ENCODE peak calls at places on chromosomes 6 and 20, in nine cellular contexts. One of them, this sample, is unnamed. For H3K27me3, the result is how much of the 10 kb centered on the place peaks cover.

GRCh38 chr6:16239798-16240123 is 1.4 kb downstream of the GMPR start:
- DNase-seq in CD8-positive, alpha-beta T cell: no peak
- DNase-seq in IMR-90: peak
- DNase-seq in cardiac muscle cell: no peak
- DNase-seq in uterus: no peak
- DNase-seq in SK-N-SH: no peak
- DNase-seq in hepatocyte: no peak
- DNase-seq in ovary: no peak
- DNase-seq in brain microvascular endothelial cell: no peak
- DNase-seq in this sample: no peak

GRCh38 chr6:161242779-161243693 is 30.8 kb downstream of the AGPAT4 start:
- DNase-seq in ovary: no peak
- DNase-seq in hepatocyte: no peak
- DNase-seq in cardiac muscle cell: peak
- DNase-seq in brain microvascular endothelial cell: no peak
- DNase-seq in CD8-positive, alpha-beta T cell: peak
- DNase-seq in IMR-90: peak
- DNase-seq in SK-N-SH: no peak
- DNase-seq in uterus: no peak
- DNase-seq in this sample: no peak

GRCh38 chr6:106046116-106046853 is 39.9 kb upstream of the PRDM1 start:
- DNase-seq in hepatocyte: peak
- DNase-seq in ovary: no peak
- DNase-seq in cardiac muscle cell: no peak
- DNase-seq in IMR-90: no peak
- DNase-seq in brain microvascular endothelial cell: no peak
- DNase-seq in SK-N-SH: no peak
- DNase-seq in CD8-positive, alpha-beta T cell: no peak
- DNase-seq in uterus: no peak
- DNase-seq in this sample: no peak

GRCh38 chr20:10565191-10565921 is 108.4 kb downstream of the JAG1 start:
- DNase-seq in hepatocyte: peak
- DNase-seq in ovary: no peak
- DNase-seq in cardiac muscle cell: peak
- DNase-seq in brain microvascular endothelial cell: peak
- DNase-seq in SK-N-SH: no peak
- DNase-seq in uterus: peak
- DNase-seq in CD8-positive, alpha-beta T cell: no peak
- DNase-seq in IMR-90: peak
- DNase-seq in this sample: no peak

GRCh38 chr20:25584905-25585704 is at the start of gene NINL:
- DNase-seq in IMR-90: peak
- DNase-seq in hepatocyte: peak
- DNase-seq in ovary: peak
- DNase-seq in brain microvascular endothelial cell: no peak
- DNase-seq in CD8-positive, alpha-beta T cell: peak
- DNase-seq in SK-N-SH: peak
- DNase-seq in uterus: peak
- DNase-seq in cardiac muscle cell: peak
- DNase-seq in this sample: peak

GRCh38 chr6:35024601-35025054 is 116.5 kb downstream of the TCP11 start:
- DNase-seq in CD8-positive, alpha-beta T cell: no peak
- DNase-seq in cardiac muscle cell: peak
- DNase-seq in uterus: no peak
- DNase-seq in SK-N-SH: peak
- DNase-seq in brain microvascular endothelial cell: peak
- DNase-seq in hepatocyte: peak
- DNase-seq in ovary: no peak
- DNase-seq in IMR-90: peak
- DNase-seq in this sample: peak

GRCh38 chr20:54981181-54981580 is 505.8 kb downstream of the DOK5 start:
- DNase-seq in CD8-positive, alpha-beta T cell: no peak
- DNase-seq in SK-N-SH: no peak
- DNase-seq in cardiac muscle cell: no peak
- DNase-seq in brain microvascular endothelial cell: no peak
- DNase-seq in hepatocyte: no peak
- DNase-seq in ovary: no peak
- DNase-seq in uterus: no peak
- DNase-seq in IMR-90: no peak
- DNase-seq in this sample: no peak

GRCh38 chr20:21453676-21454075 is 56.4 kb upstream of the NKX2-4 start:
- DNase-seq in ovary: no peak
- DNase-seq in uterus: no peak
- DNase-seq in hepatocyte: no peak
- DNase-seq in cardiac muscle cell: no peak
- DNase-seq in CD8-positive, alpha-beta T cell: no peak
- DNase-seq in brain microvascular endothelial cell: no peak
- DNase-seq in SK-N-SH: no peak
- DNase-seq in IMR-90: no peak
- DNase-seq in this sample: peak

GRCh38 chr6:166553563-166554271 is 32.8 kb downstream of the RAMACL start:
- DNase-seq in CD8-positive, alpha-beta T cell: no peak
- DNase-seq in IMR-90: peak
- DNase-seq in hepatocyte: no peak
- DNase-seq in SK-N-SH: no peak
- DNase-seq in cardiac muscle cell: peak
- DNase-seq in uterus: peak
- DNase-seq in ovary: no peak
- DNase-seq in brain microvascular endothelial cell: peak
- DNase-seq in this sample: peak

GRCh38 chr20:63377256-63378114 is 16.3 kb upstream of the CHRNA4 start:
- DNase-seq in IMR-90: no peak
- DNase-seq in uterus: no peak
- DNase-seq in CD8-positive, alpha-beta T cell: peak
- DNase-seq in SK-N-SH: no peak
- DNase-seq in ovary: no peak
- DNase-seq in brain microvascular endothelial cell: no peak
- DNase-seq in hepatocyte: peak
- DNase-seq in cardiac muscle cell: no peak
- DNase-seq in this sample: no peak

GRCh38 chr6:122702846-122703245 is 76.7 kb upstream of the FABP7 start:
- DNase-seq in SK-N-SH: no peak
- DNase-seq in CD8-positive, alpha-beta T cell: no peak
- DNase-seq in brain microvascular endothelial cell: no peak
- DNase-seq in cardiac muscle cell: no peak
- DNase-seq in hepatocyte: no peak
- DNase-seq in ovary: no peak
- DNase-seq in uterus: no peak
- DNase-seq in IMR-90: no peak
- DNase-seq in this sample: no peak

GRCh38 chr20:36004045-36004444 is 35.7 kb downstream of the CNBD2 start:
- DNase-seq in CD8-positive, alpha-beta T cell: no peak
- DNase-seq in ovary: no peak
- DNase-seq in brain microvascular endothelial cell: no peak
- DNase-seq in IMR-90: no peak
- DNase-seq in cardiac muscle cell: peak
- DNase-seq in SK-N-SH: no peak
- DNase-seq in uterus: no peak
- DNase-seq in hepatocyte: no peak
- DNase-seq in this sample: peak

GRCh38 chr6:131687022-131687421 is 14.2 kb downstream of the OR2A4 start:
- DNase-seq in hepatocyte: no peak
- DNase-seq in SK-N-SH: no peak
- DNase-seq in uterus: no peak
- DNase-seq in ovary: no peak
- DNase-seq in cardiac muscle cell: no peak
- DNase-seq in CD8-positive, alpha-beta T cell: no peak
- DNase-seq in brain microvascular endothelial cell: no peak
- DNase-seq in IMR-90: peak
- DNase-seq in this sample: no peak

DNA sequence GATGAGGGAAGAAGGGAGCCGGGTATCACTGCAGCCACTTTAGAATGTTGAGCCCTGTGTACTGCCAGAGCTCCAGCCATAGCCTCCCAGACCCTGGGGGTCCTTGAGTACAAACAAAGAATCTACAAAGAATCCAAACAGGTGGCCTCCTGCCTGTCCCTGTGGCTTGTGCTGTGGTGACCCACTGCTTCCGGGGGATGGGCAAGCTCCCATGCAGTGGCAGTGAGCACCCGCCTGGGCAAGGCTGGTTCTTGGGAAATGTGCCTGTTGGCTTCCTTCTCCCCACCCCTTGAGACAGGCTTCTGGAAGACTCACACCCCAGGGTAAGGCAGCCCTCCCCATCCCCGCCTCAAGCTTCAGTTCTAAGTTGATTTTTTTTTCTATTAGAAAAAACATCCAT is 13.9 kb downstream of the SIRPA start:
- DNase-seq in hepatocyte: no peak
- DNase-seq in CD8-positive, alpha-beta T cell: no peak
- DNase-seq in SK-N-SH: no peak
- DNase-seq in brain microvascular endothelial cell: no peak
- DNase-seq in ovary: no peak
- DNase-seq in IMR-90: no peak
- DNase-seq in cardiac muscle cell: no peak
- DNase-seq in uterus: no peak
- DNase-seq in this sample: no peak
- H3K27ac ChIP-seq in hepatocyte: no peak
- H3K27ac ChIP-seq in CD8-positive, alpha-beta T cell: no peak
- H3K27ac ChIP-seq in SK-N-SH: no peak
- H3K27ac ChIP-seq in brain microvascular endothelial cell: no peak
- H3K27ac ChIP-seq in ovary: no peak
- H3K27ac ChIP-seq in IMR-90: no peak
- H3K27ac ChIP-seq in cardiac muscle cell: no peak
- H3K27ac ChIP-seq in uterus: no peak
- H3K27ac ChIP-seq in this sample: no peak

GRCh38 chr6:12482386-12482785 is 192.2 kb downstream of the EDN1 start:
- DNase-seq in brain microvascular endothelial cell: no peak
- DNase-seq in CD8-positive, alpha-beta T cell: no peak
- DNase-seq in IMR-90: no peak
- DNase-seq in cardiac muscle cell: no peak
- DNase-seq in hepatocyte: peak
- DNase-seq in uterus: no peak
- DNase-seq in ovary: no peak
- DNase-seq in SK-N-SH: no peak
- DNase-seq in this sample: no peak
- TF ChIP-seq CTCF in brain microvascular endothelial cell: peak
- TF ChIP-seq CTCF in CD8-positive, alpha-beta T cell: no peak
- TF ChIP-seq CTCF in IMR-90: peak
- TF ChIP-seq CTCF in cardiac muscle cell: peak
- TF ChIP-seq CTCF in hepatocyte: no peak
- TF ChIP-seq CTCF in uterus: no peak
- TF ChIP-seq CTCF in ovary: no peak
- TF ChIP-seq CTCF in SK-N-SH: peak
- TF ChIP-seq CTCF in this sample: peak

DNA sequence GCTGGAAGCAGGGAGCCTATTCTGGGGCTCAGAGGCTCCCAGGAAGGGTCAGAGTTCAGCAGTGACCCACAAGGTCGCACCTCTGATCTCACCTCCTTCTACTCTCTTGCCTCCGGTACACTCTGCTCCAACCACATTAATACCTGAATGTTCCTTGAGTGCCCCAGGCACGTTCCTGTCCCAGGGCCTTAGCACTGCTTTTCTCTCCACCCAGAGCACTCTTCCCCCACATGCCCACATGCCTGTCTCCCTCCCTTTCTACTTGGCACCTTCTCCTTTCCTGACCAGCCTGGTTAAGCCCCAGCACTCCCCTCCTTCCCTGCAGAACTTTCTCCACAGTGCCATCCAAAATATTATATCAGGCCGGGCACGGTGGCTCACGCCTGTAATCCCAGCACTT is 13.4 kb downstream of the KCNB1 start:
- DNase-seq in IMR-90: no peak
- DNase-seq in cardiac muscle cell: no peak
- DNase-seq in brain microvascular endothelial cell: no peak
- DNase-seq in CD8-positive, alpha-beta T cell: no peak
- DNase-seq in uterus: no peak
- DNase-seq in hepatocyte: no peak
- DNase-seq in SK-N-SH: no peak
- DNase-seq in ovary: no peak
- DNase-seq in this sample: no peak
- H3K27me3 ChIP-seq in IMR-90: under half
- H3K27me3 ChIP-seq in cardiac muscle cell: under half
- H3K27me3 ChIP-seq in brain microvascular endothelial cell: under half
- H3K27me3 ChIP-seq in CD8-positive, alpha-beta T cell: under half
- H3K27me3 ChIP-seq in uterus: under half
- H3K27me3 ChIP-seq in hepatocyte: under half
- H3K27me3 ChIP-seq in SK-N-SH: under half
- H3K27me3 ChIP-seq in ovary: under half
- H3K27me3 ChIP-seq in this sample: under half

GRCh38 chr20:58988565-58988882 is 7.5 kb downstream of the NELFCD start:
- DNase-seq in hepatocyte: no peak
- DNase-seq in uterus: no peak
- DNase-seq in SK-N-SH: no peak
- DNase-seq in CD8-positive, alpha-beta T cell: no peak
- DNase-seq in IMR-90: no peak
- DNase-seq in cardiac muscle cell: no peak
- DNase-seq in ovary: no peak
- DNase-seq in brain microvascular endothelial cell: no peak
- DNase-seq in this sample: no peak

GRCh38 chr20:58989196-58989595 is 8.1 kb downstream of the NELFCD start:
- DNase-seq in IMR-90: no peak
- DNase-seq in ovary: no peak
- DNase-seq in uterus: no peak
- DNase-seq in cardiac muscle cell: no peak
- DNase-seq in CD8-positive, alpha-beta T cell: no peak
- DNase-seq in brain microvascular endothelial cell: no peak
- DNase-seq in SK-N-SH: no peak
- DNase-seq in hepatocyte: no peak
- DNase-seq in this sample: no peak

GRCh38 chr20:58991720-58992119 is 10.7 kb downstream of the NELFCD start:
- DNase-seq in SK-N-SH: no peak
- DNase-seq in hepatocyte: no peak
- DNase-seq in ovary: no peak
- DNase-seq in brain microvascular endothelial cell: no peak
- DNase-seq in uterus: no peak
- DNase-seq in cardiac muscle cell: peak
- DNase-seq in IMR-90: peak
- DNase-seq in CD8-positive, alpha-beta T cell: no peak
- DNase-seq in this sample: no peak

GRCh38 chr20:58992911-58993310 is 11.9 kb downstream of the NELFCD start:
- DNase-seq in cardiac muscle cell: no peak
- DNase-seq in SK-N-SH: no peak
- DNase-seq in brain microvascular endothelial cell: no peak
- DNase-seq in ovary: no peak
- DNase-seq in uterus: no peak
- DNase-seq in hepatocyte: no peak
- DNase-seq in IMR-90: no peak
- DNase-seq in CD8-positive, alpha-beta T cell: no peak
- DNase-seq in this sample: no peak

GRCh38 chr20:58990651-58991445 is 9.8 kb downstream of the NELFCD start:
- DNase-seq in uterus: peak
- DNase-seq in SK-N-SH: no peak
- DNase-seq in IMR-90: no peak
- DNase-seq in brain microvascular endothelial cell: no peak
- DNase-seq in cardiac muscle cell: no peak
- DNase-seq in ovary: no peak
- DNase-seq in CD8-positive, alpha-beta T cell: no peak
- DNase-seq in hepatocyte: no peak
- DNase-seq in this sample: no peak
- H3K27ac ChIP-seq in uterus: no peak
- H3K27ac ChIP-seq in SK-N-SH: no peak
- H3K27ac ChIP-seq in IMR-90: no peak
- H3K27ac ChIP-seq in brain microvascular endothelial cell: no peak
- H3K27ac ChIP-seq in cardiac muscle cell: no peak
- H3K27ac ChIP-seq in ovary: no peak
- H3K27ac ChIP-seq in CD8-positive, alpha-beta T cell: no peak
- H3K27ac ChIP-seq in hepatocyte: no peak
- H3K27ac ChIP-seq in this sample: no peak

GRCh38 chr6:51934098-51934497 is 153.3 kb downstream of the PKHD1 start:
- DNase-seq in IMR-90: no peak
- DNase-seq in hepatocyte: no peak
- DNase-seq in brain microvascular endothelial cell: no peak
- DNase-seq in SK-N-SH: peak
- DNase-seq in CD8-positive, alpha-beta T cell: no peak
- DNase-seq in uterus: no peak
- DNase-seq in cardiac muscle cell: no peak
- DNase-seq in ovary: no peak
- DNase-seq in this sample: no peak
- TF ChIP-seq CTCF in IMR-90: peak
- TF ChIP-seq CTCF in hepatocyte: no peak
- TF ChIP-seq CTCF in brain microvascular endothelial cell: peak
- TF ChIP-seq CTCF in SK-N-SH: peak
- TF ChIP-seq CTCF in CD8-positive, alpha-beta T cell: no peak
- TF ChIP-seq CTCF in uterus: no peak
- TF ChIP-seq CTCF in cardiac muscle cell: no peak
- TF ChIP-seq CTCF in ovary: no peak
- TF ChIP-seq CTCF in this sample: peak

This sample was measured in foreskin keratinocyte.